ENCODE peak calls at places on chromosomes 1 and 21, in nine cellular contexts. G, Y, H, S, B, P, A, R and X are unnamed samples. For H3K36me3, the result is how much of the 10 kb centered on the place peaks cover.

GRCh38 chr1:246161626-246162025 is 345.5 kb downstream of the SMYD3 start:
- DNase-seq in G (no peak), Y (peak), H (no peak), S (peak), B (no peak), P (no peak), A (no peak), R (no peak), X (peak)

GRCh38 chr1:33219886-33220661 is 36.2 kb upstream of the ZNF362 start:
- DNase-seq in G (no peak), Y (peak), H (no peak), S (peak), B (no peak), P (no peak), A (no peak), R (no peak), X (peak)

GRCh38 chr1:229536982-229537381 is 21.5 kb downstream of the ABCB10 start:
- DNase-seq in G (no peak), Y (no peak), H (no peak), S (no peak), B (no peak), P (no peak), A (no peak), R (no peak), X (no peak)

GRCh38 chr1:14300991-14301703 is 297.3 kb upstream of the KAZN start:
- DNase-seq in G (no peak), Y (no peak), H (no peak), S (no peak), B (no peak), P (peak), A (no peak), R (peak), X (peak)

GRCh38 chr1:180791806-180792205 is 120.9 kb upstream of the KIAA1614 start:
- DNase-seq in G (peak), Y (peak), H (no peak), S (peak), B (no peak), P (no peak), A (no peak), R (no peak), X (peak)

GRCh38 chr21:39867198-39867650 is at the start of gene PCP4:
- DNase-seq in G (peak), Y (no peak), H (peak), S (peak), B (peak), P (peak), A (no peak), R (peak), X (peak)

GRCh38 chr1:98940680-98941079 is 64.0 kb downstream of the PLPPR5 start:
- DNase-seq in G (no peak), Y (peak), H (no peak), S (peak), B (no peak), P (no peak), A (no peak), R (no peak), X (peak)

GRCh38 chr1:15411593-15412487 is 2.2 kb downstream of the EFHD2 start:
- DNase-seq in G (peak), Y (no peak), H (no peak), S (peak), B (no peak), P (peak), A (peak), R (peak), X (no peak)

GRCh38 chr21:36202721-36203602 is 46.3 kb downstream of the DOP1B start:
- DNase-seq in G (no peak), Y (no peak), H (no peak), S (peak), B (no peak), P (no peak), A (no peak), R (no peak), X (peak)

GRCh38 chr1:208866351-208866750 is 622.2 kb upstream of the PLXNA2 start:
- DNase-seq in G (no peak), Y (no peak), H (no peak), S (no peak), B (no peak), P (no peak), A (no peak), R (no peak), X (no peak)

GRCh38 chr1:67844988-67845387 is 11.7 kb upstream of the GNG12 start:
- DNase-seq in G (no peak), Y (no peak), H (no peak), S (no peak), B (no peak), P (no peak), A (no peak), R (no peak), X (no peak)

GRCh38 chr1:215119071-215119470 is 36.5 kb downstream of the KCNK2 start:
- DNase-seq in G (no peak), Y (no peak), H (no peak), S (no peak), B (no peak), P (no peak), A (no peak), R (no peak), X (no peak)

GRCh38 chr1:184865831-184866230 is 108.5 kb downstream of the NIBAN1 start:
- DNase-seq in G (no peak), Y (no peak), H (no peak), S (no peak), B (no peak), P (no peak), A (no peak), R (no peak), X (no peak)

GRCh38 chr1:216285052-216285451 is 138.2 kb downstream of the USH2A start:
- DNase-seq in G (no peak), Y (no peak), H (no peak), S (no peak), B (no peak), P (no peak), A (no peak), R (no peak), X (no peak)

GRCh38 chr1:150152772-150153461 is 3.2 kb downstream of the PLEKHO1 start:
- DNase-seq in G (no peak), Y (peak), H (no peak), S (peak), B (no peak), P (peak), A (no peak), R (no peak), X (peak)

GRCh38 chr1:96473791-96474452 is 247.7 kb upstream of the PTBP2 start:
- DNase-seq in G (no peak), Y (peak), H (no peak), S (peak), B (no peak), P (no peak), A (no peak), R (no peak), X (peak)

GRCh38 chr1:19028110-19028509 is 71.6 kb upstream of the IFFO2 start:
- DNase-seq in G (no peak), Y (no peak), H (no peak), S (no peak), B (no peak), P (no peak), A (no peak), R (no peak), X (no peak)

GRCh38 chr1:91747666-91748065 is 138.3 kb downstream of the TGFBR3 start:
- DNase-seq in G (no peak), Y (no peak), H (no peak), S (no peak), B (no peak), P (no peak), A (no peak), R (no peak), X (no peak)

GRCh38 chr1:236654957-236655356 is 31.3 kb upstream of the ACTN2 start:
- DNase-seq in G (no peak), Y (no peak), H (no peak), S (no peak), B (no peak), P (no peak), A (no peak), R (no peak), X (no peak)

GRCh38 chr1:94240822-94241221 is 3.4 kb upstream of the ARHGAP29 start:
- DNase-seq in G (peak), Y (no peak), H (no peak), S (peak), B (peak), P (no peak), A (no peak), R (no peak), X (no peak)

GRCh38 chr1:153271711-153272110 is 12.2 kb downstream of the LORICRIN start:
- DNase-seq in G (no peak), Y (no peak), H (no peak), S (no peak), B (no peak), P (no peak), A (no peak), R (no peak), X (no peak)

GRCh38 chr1:70504176-70504820 is 93.2 kb downstream of the CTH start:
- DNase-seq in G (no peak), Y (peak), H (no peak), S (peak), B (no peak), P (no peak), A (no peak), R (no peak), X (no peak)

GRCh38 chr1:229254910-229255541 is 15.9 kb upstream of the RAB4A start:
- DNase-seq in G (peak), Y (no peak), H (no peak), S (peak), B (no peak), P (no peak), A (no peak), R (no peak), X (peak)

GRCh38 chr1:93180723-93181613 is at the start of gene CCDC18:
- DNase-seq in G (peak), Y (peak), H (no peak), S (peak), B (no peak), P (no peak), A (peak), R (no peak), X (peak)

GRCh38 chr1:109198043-109198695 is 15.5 kb upstream of the SARS1 start:
- DNase-seq in G (no peak), Y (peak), H (no peak), S (peak), B (peak), P (no peak), A (no peak), R (no peak), X (peak)

GRCh38 chr1:165837838-165838364 is 10.5 kb downstream of the UCK2 start:
- DNase-seq in G (no peak), Y (no peak), H (no peak), S (no peak), B (no peak), P (no peak), A (no peak), R (no peak), X (no peak)

GRCh38 chr21:45261093-45261492 is 26.6 kb downstream of the POFUT2 start:
- DNase-seq in G (no peak), Y (no peak), H (no peak), S (no peak), B (no peak), P (no peak), A (no peak), R (no peak), X (no peak)

GRCh38 chr1:240701412-240701811 is 89.5 kb upstream of the GREM2 start:
- DNase-seq in G (no peak), Y (peak), H (no peak), S (peak), B (no peak), P (no peak), A (no peak), R (no peak), X (peak)

GRCh38 chr1:221795400-221795799 is 53.5 kb upstream of the DUSP10 start:
- DNase-seq in G (no peak), Y (no peak), H (no peak), S (no peak), B (no peak), P (no peak), A (no peak), R (no peak), X (no peak)

GRCh38 chr1:69611316-69611715 is 43.6 kb downstream of the LRRC7 start:
- DNase-seq in G (no peak), Y (no peak), H (no peak), S (no peak), B (no peak), P (no peak), A (no peak), R (no peak), X (peak)

GRCh38 chr1:80293818-80294217 is 1287.3 kb upstream of the ADGRL4 start:
- DNase-seq in G (no peak), Y (no peak), H (no peak), S (no peak), B (no peak), P (no peak), A (no peak), R (no peak), X (no peak)

GRCh38 chr1:161733526-161733925 is 12.2 kb downstream of the FCRLB start:
- DNase-seq in G (no peak), Y (peak), H (no peak), S (peak), B (no peak), P (no peak), A (no peak), R (no peak), X (peak)

GRCh38 chr1:209747580-209748262 is 8.1 kb upstream of the TRAF3IP3 start:
- DNase-seq in G (peak), Y (peak), H (peak), S (peak), B (peak), P (peak), A (peak), R (peak), X (peak)

GRCh38 chr1:4655674-4656532 is 1.5 kb downstream of the AJAP1 start:
- DNase-seq in G (peak), Y (peak), H (peak), S (peak), B (peak), P (no peak), A (no peak), R (no peak), X (peak)

GRCh38 chr1:88302843-88303486 is 381.1 kb upstream of the PKN2 start:
- DNase-seq in G (peak), Y (peak), H (peak), S (peak), B (peak), P (no peak), A (no peak), R (no peak), X (peak)
- H3K4me3 ChIP-seq in G (no peak), Y (no peak), H (no peak), S (no peak), B (no peak), P (no peak), A (no peak), R (no peak), X (no peak)

GRCh38 chr1:157133431-157133830 is 4.8 kb downstream of the ETV3 start:
- DNase-seq in G (no peak), Y (no peak), H (no peak), S (no peak), B (no peak), P (no peak), A (no peak), R (no peak), X (no peak)
- H3K36me3 ChIP-seq in G (half or more), Y (half or more), H (under half), S (half or more), B (half or more), P (half or more), A (under half), R (under half), X (under half)

GRCh38 chr1:218991089-218991488 is 182.6 kb upstream of the LYPLAL1 start:
- DNase-seq in G (no peak), Y (no peak), H (no peak), S (no peak), B (no peak), P (no peak), A (no peak), R (no peak), X (no peak)

GRCh38 chr1:219000005-219000404 is 173.7 kb upstream of the LYPLAL1 start:
- DNase-seq in G (no peak), Y (no peak), H (no peak), S (no peak), B (no peak), P (no peak), A (no peak), R (no peak), X (no peak)

GRCh38 chr1:219000606-219001005 is 173.1 kb upstream of the LYPLAL1 start:
- DNase-seq in G (no peak), Y (peak), H (no peak), S (peak), B (no peak), P (no peak), A (no peak), R (no peak), X (peak)

GRCh38 chr1:218994615-218995014 is 179.1 kb upstream of the LYPLAL1 start:
- DNase-seq in G (no peak), Y (no peak), H (no peak), S (no peak), B (no peak), P (no peak), A (no peak), R (no peak), X (no peak)

DNA sequence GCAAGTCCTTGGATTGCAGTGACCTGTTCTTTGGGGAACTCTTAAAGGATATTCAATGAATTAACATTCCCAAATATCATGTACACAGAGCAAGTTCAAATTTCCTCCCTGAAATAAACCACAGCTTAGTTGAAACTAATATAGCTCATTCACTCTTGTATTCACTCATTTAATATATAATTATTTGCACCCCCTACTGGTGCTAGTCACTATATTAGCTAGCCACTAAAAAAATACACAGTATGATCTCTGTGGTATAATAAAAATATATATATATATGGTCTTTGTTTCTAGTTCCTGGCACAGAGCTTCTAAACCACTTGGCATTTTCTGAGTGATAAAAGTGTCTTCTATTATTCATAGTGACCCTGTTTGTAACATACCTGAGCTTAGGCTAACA is 177.3 kb upstream of the LYPLAL1 start:
- DNase-seq in G (no peak), Y (no peak), H (no peak), S (peak), B (no peak), P (no peak), A (no peak), R (no peak), X (peak)
- TF ChIP-seq CTCF in G (peak), Y (peak), H (no peak), S (peak), B (peak), P (no peak), A (no peak), R (no peak), X (no peak)

GRCh38 chr1:11784993-11785769 is 20.6 kb downstream of the MTHFR start:
- DNase-seq in G (peak), Y (no peak), H (peak), S (peak), B (peak), P (peak), A (peak), R (peak), X (peak)

GRCh38 chr1:11786168-11786567 is 19.6 kb downstream of the MTHFR start:
- DNase-seq in G (no peak), Y (no peak), H (no peak), S (no peak), B (no peak), P (no peak), A (no peak), R (no peak), X (no peak)

GRCh38 chr1:11783556-11783955 is 21.6 kb downstream of the C1orf167 start:
- DNase-seq in G (peak), Y (no peak), H (no peak), S (no peak), B (no peak), P (no peak), A (no peak), R (no peak), X (no peak)

GRCh38 chr1:11782127-11782708 is 20.2 kb downstream of the C1orf167 start:
- DNase-seq in G (no peak), Y (no peak), H (no peak), S (no peak), B (no peak), P (no peak), A (no peak), R (no peak), X (no peak)

DNA sequence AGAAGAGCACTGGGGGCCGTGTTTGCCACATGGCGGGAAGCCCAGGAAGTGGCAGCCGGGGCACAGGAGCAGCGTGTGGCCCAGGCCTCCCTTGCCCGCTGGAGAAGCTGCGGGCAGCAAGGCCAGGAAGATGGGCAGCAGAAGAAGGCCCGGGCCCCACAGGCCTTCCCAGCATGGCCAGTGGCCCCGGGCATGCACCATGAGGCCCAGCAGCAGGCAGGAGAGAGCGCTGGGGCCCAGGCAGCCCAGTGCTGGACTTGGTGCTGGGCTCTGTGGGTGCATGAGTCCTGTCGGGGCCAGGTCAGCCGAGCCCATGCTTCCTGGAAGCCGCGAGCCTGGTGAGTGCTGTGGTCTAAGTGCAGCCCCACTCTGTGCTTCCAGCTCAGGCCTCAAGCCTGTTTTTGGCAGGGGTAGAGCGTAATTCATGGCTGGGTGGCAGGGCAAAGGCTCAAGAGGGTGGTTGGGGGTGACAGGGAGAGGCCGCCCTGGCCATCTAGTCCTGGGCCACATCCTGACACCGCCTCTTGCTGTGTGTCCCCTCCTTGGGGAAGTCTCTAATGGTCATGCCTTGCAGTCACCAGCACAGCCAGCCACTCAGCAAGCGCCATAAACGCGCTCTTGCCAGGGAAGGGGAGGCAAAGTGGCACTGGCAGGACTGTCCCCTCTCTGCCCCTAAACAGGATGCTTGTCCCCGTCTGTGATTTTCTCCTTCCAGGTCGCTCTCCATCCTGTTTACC is 21.3 kb downstream of the MTHFR start:
- DNase-seq in G (peak), Y (no peak), H (no peak), S (no peak), B (no peak), P (no peak), A (no peak), R (no peak), X (no peak)
- H3K4me3 ChIP-seq in G (peak), Y (no peak), H (no peak), S (no peak), B (peak), P (peak), A (peak), R (no peak), X (no peak)